ENCODE peak calls at places on chromosomes 7 and 10, in seven cellular contexts. One of them, this sample, is unnamed.

GRCh38 chr10:132479603-132480221 is 57.9 kb upstream of the INPP5A start:
- DNase-seq in DMS153: no peak
- DNase-seq in NCI-H69: no peak
- DNase-seq in stimulated activated CD8-positive, alpha-beta memory T cell treated with anti-CD3 and anti-CD28 coated beads, Interleukin-2, amount 100 ng/mL, for 48 hours: no peak
- DNase-seq in dermis blood vessel endothelial cell: no peak
- DNase-seq in heart right ventricle: no peak
- DNase-seq in MCF 10A: no peak
- DNase-seq in this sample: no peak

GRCh38 chr7:43785425-43785824 is 26.9 kb downstream of the BLVRA start:
- DNase-seq in DMS153: no peak
- DNase-seq in MCF 10A: peak; percentile 78
- DNase-seq in dermis blood vessel endothelial cell: peak; percentile 13
- DNase-seq in NCI-H69: no peak
- DNase-seq in stimulated activated CD8-positive, alpha-beta memory T cell treated with anti-CD3 and anti-CD28 coated beads, Interleukin-2, amount 100 ng/mL, for 48 hours: no peak
- DNase-seq in heart right ventricle: no peak
- DNase-seq in this sample: peak; percentile 87

GRCh38 chr7:136302049-136302448 is 324.9 kb upstream of the MTPN start:
- DNase-seq in dermis blood vessel endothelial cell: no peak
- DNase-seq in MCF 10A: no peak
- DNase-seq in NCI-H69: no peak
- DNase-seq in DMS153: no peak
- DNase-seq in stimulated activated CD8-positive, alpha-beta memory T cell treated with anti-CD3 and anti-CD28 coated beads, Interleukin-2, amount 100 ng/mL, for 48 hours: no peak
- DNase-seq in heart right ventricle: no peak
- DNase-seq in this sample: no peak

GRCh38 chr10:4691776-4692175 is 134.2 kb upstream of the AKR1E2 start:
- DNase-seq in heart right ventricle: no peak
- DNase-seq in NCI-H69: no peak
- DNase-seq in DMS153: no peak
- DNase-seq in stimulated activated CD8-positive, alpha-beta memory T cell treated with anti-CD3 and anti-CD28 coated beads, Interleukin-2, amount 100 ng/mL, for 48 hours: no peak
- DNase-seq in MCF 10A: peak; percentile 32
- DNase-seq in dermis blood vessel endothelial cell: no peak
- DNase-seq in this sample: peak; percentile 61

GRCh38 chr7:29375641-29376562 is 181.3 kb downstream of the CHN2 start:
- DNase-seq in NCI-H69: peak; percentile 82
- DNase-seq in stimulated activated CD8-positive, alpha-beta memory T cell treated with anti-CD3 and anti-CD28 coated beads, Interleukin-2, amount 100 ng/mL, for 48 hours: no peak
- DNase-seq in DMS153: peak; percentile 92
- DNase-seq in dermis blood vessel endothelial cell: no peak
- DNase-seq in heart right ventricle: no peak
- DNase-seq in MCF 10A: peak; percentile 32
- DNase-seq in this sample: no peak

GRCh38 chr7:149790146-149790548 is 16.8 kb upstream of the ZNF467 start:
- DNase-seq in NCI-H69: peak; percentile 76
- DNase-seq in dermis blood vessel endothelial cell: peak; percentile 58
- DNase-seq in stimulated activated CD8-positive, alpha-beta memory T cell treated with anti-CD3 and anti-CD28 coated beads, Interleukin-2, amount 100 ng/mL, for 48 hours: peak; percentile 40
- DNase-seq in DMS153: no peak
- DNase-seq in heart right ventricle: peak; percentile 61
- DNase-seq in MCF 10A: no peak
- DNase-seq in this sample: peak; percentile 46

GRCh38 chr7:95843286-95843685 is 70.9 kb downstream of the DYNC1I1 start:
- DNase-seq in MCF 10A: peak; percentile 17
- DNase-seq in stimulated activated CD8-positive, alpha-beta memory T cell treated with anti-CD3 and anti-CD28 coated beads, Interleukin-2, amount 100 ng/mL, for 48 hours: no peak
- DNase-seq in heart right ventricle: no peak
- DNase-seq in dermis blood vessel endothelial cell: peak; percentile 4
- DNase-seq in NCI-H69: peak; percentile 7
- DNase-seq in DMS153: no peak
- DNase-seq in this sample: peak; percentile 7

GRCh38 chr7:16874061-16874460 is 7.7 kb downstream of the AGR3 start:
- DNase-seq in NCI-H69: no peak
- DNase-seq in stimulated activated CD8-positive, alpha-beta memory T cell treated with anti-CD3 and anti-CD28 coated beads, Interleukin-2, amount 100 ng/mL, for 48 hours: no peak
- DNase-seq in DMS153: no peak
- DNase-seq in MCF 10A: no peak
- DNase-seq in dermis blood vessel endothelial cell: no peak
- DNase-seq in heart right ventricle: no peak
- DNase-seq in this sample: peak; percentile 52

GRCh38 chr10:65419629-65420028 is 1506.2 kb upstream of the LRRTM3 start:
- DNase-seq in dermis blood vessel endothelial cell: peak; percentile 0
- DNase-seq in NCI-H69: no peak
- DNase-seq in stimulated activated CD8-positive, alpha-beta memory T cell treated with anti-CD3 and anti-CD28 coated beads, Interleukin-2, amount 100 ng/mL, for 48 hours: no peak
- DNase-seq in heart right ventricle: no peak
- DNase-seq in DMS153: no peak
- DNase-seq in MCF 10A: no peak
- DNase-seq in this sample: no peak

GRCh38 chr7:22589641-22590141 is 89.7 kb upstream of the STEAP1B start:
- DNase-seq in NCI-H69: no peak
- DNase-seq in MCF 10A: peak; percentile 79
- DNase-seq in dermis blood vessel endothelial cell: peak; percentile 88
- DNase-seq in stimulated activated CD8-positive, alpha-beta memory T cell treated with anti-CD3 and anti-CD28 coated beads, Interleukin-2, amount 100 ng/mL, for 48 hours: no peak
- DNase-seq in DMS153: no peak
- DNase-seq in heart right ventricle: peak; percentile 68
- DNase-seq in this sample: peak; percentile 72

GRCh38 chr10:103645141-103646054 is 151.9 kb downstream of the NEURL1 start:
- DNase-seq in stimulated activated CD8-positive, alpha-beta memory T cell treated with anti-CD3 and anti-CD28 coated beads, Interleukin-2, amount 100 ng/mL, for 48 hours: no peak
- DNase-seq in dermis blood vessel endothelial cell: peak; percentile 70
- DNase-seq in heart right ventricle: peak; percentile 49
- DNase-seq in NCI-H69: no peak
- DNase-seq in MCF 10A: peak; percentile 81
- DNase-seq in DMS153: no peak
- DNase-seq in this sample: peak; percentile 90

GRCh38 chr7:41319601-41320000 is 383.3 kb downstream of the INHBA start:
- DNase-seq in dermis blood vessel endothelial cell: no peak
- DNase-seq in heart right ventricle: no peak
- DNase-seq in MCF 10A: no peak
- DNase-seq in NCI-H69: no peak
- DNase-seq in stimulated activated CD8-positive, alpha-beta memory T cell treated with anti-CD3 and anti-CD28 coated beads, Interleukin-2, amount 100 ng/mL, for 48 hours: no peak
- DNase-seq in DMS153: no peak
- DNase-seq in this sample: peak; percentile 52

GRCh38 chr7:129258649-129259389 is 34.0 kb downstream of the AHCYL2 start:
- DNase-seq in heart right ventricle: no peak
- DNase-seq in NCI-H69: no peak
- DNase-seq in MCF 10A: no peak
- DNase-seq in stimulated activated CD8-positive, alpha-beta memory T cell treated with anti-CD3 and anti-CD28 coated beads, Interleukin-2, amount 100 ng/mL, for 48 hours: no peak
- DNase-seq in dermis blood vessel endothelial cell: peak; percentile 47
- DNase-seq in DMS153: peak; percentile 5
- DNase-seq in this sample: no peak

GRCh38 chr7:23530355-23530754 is 1.4 kb downstream of the TRA2A start:
- DNase-seq in dermis blood vessel endothelial cell: peak; percentile 73
- DNase-seq in MCF 10A: peak; percentile 56
- DNase-seq in heart right ventricle: no peak
- DNase-seq in NCI-H69: peak; percentile 59
- DNase-seq in DMS153: peak; percentile 57
- DNase-seq in stimulated activated CD8-positive, alpha-beta memory T cell treated with anti-CD3 and anti-CD28 coated beads, Interleukin-2, amount 100 ng/mL, for 48 hours: no peak
- DNase-seq in this sample: peak; percentile 64

GRCh38 chr7:36312064-36312914 is 77.4 kb upstream of the ANLN start:
- DNase-seq in NCI-H69: peak; percentile 62
- DNase-seq in heart right ventricle: no peak
- DNase-seq in MCF 10A: peak; percentile 74
- DNase-seq in DMS153: no peak
- DNase-seq in stimulated activated CD8-positive, alpha-beta memory T cell treated with anti-CD3 and anti-CD28 coated beads, Interleukin-2, amount 100 ng/mL, for 48 hours: no peak
- DNase-seq in dermis blood vessel endothelial cell: no peak
- DNase-seq in this sample: no peak

GRCh38 chr7:23431596-23432284 is 38.6 kb downstream of the IGF2BP3 start:
- DNase-seq in stimulated activated CD8-positive, alpha-beta memory T cell treated with anti-CD3 and anti-CD28 coated beads, Interleukin-2, amount 100 ng/mL, for 48 hours: no peak
- DNase-seq in NCI-H69: no peak
- DNase-seq in dermis blood vessel endothelial cell: no peak
- DNase-seq in heart right ventricle: no peak
- DNase-seq in DMS153: no peak
- DNase-seq in MCF 10A: no peak
- DNase-seq in this sample: no peak

GRCh38 chr10:13806419-13806818 is 219.7 kb downstream of the PRPF18 start:
- DNase-seq in dermis blood vessel endothelial cell: no peak
- DNase-seq in stimulated activated CD8-positive, alpha-beta memory T cell treated with anti-CD3 and anti-CD28 coated beads, Interleukin-2, amount 100 ng/mL, for 48 hours: no peak
- DNase-seq in MCF 10A: no peak
- DNase-seq in NCI-H69: no peak
- DNase-seq in DMS153: no peak
- DNase-seq in heart right ventricle: no peak
- DNase-seq in this sample: no peak

GRCh38 chr10:84179059-84179710 is 5.6 kb downstream of the GPR15LG start:
- DNase-seq in stimulated activated CD8-positive, alpha-beta memory T cell treated with anti-CD3 and anti-CD28 coated beads, Interleukin-2, amount 100 ng/mL, for 48 hours: no peak
- DNase-seq in dermis blood vessel endothelial cell: no peak
- DNase-seq in NCI-H69: peak; percentile 84
- DNase-seq in DMS153: peak; percentile 85
- DNase-seq in MCF 10A: peak; percentile 97
- DNase-seq in heart right ventricle: no peak
- DNase-seq in this sample: peak; percentile 39

GRCh38 chr7:66627876-66628360 is 763 bp upstream of the KCTD7 start:
- DNase-seq in DMS153: no peak
- DNase-seq in heart right ventricle: no peak
- DNase-seq in MCF 10A: no peak
- DNase-seq in stimulated activated CD8-positive, alpha-beta memory T cell treated with anti-CD3 and anti-CD28 coated beads, Interleukin-2, amount 100 ng/mL, for 48 hours: no peak
- DNase-seq in NCI-H69: no peak
- DNase-seq in dermis blood vessel endothelial cell: no peak
- DNase-seq in this sample: no peak

GRCh38 chr7:16465469-16466086 is at the start of gene SOSTDC1:
- DNase-seq in DMS153: peak; percentile 15
- DNase-seq in dermis blood vessel endothelial cell: peak; percentile 3
- DNase-seq in NCI-H69: no peak
- DNase-seq in heart right ventricle: no peak
- DNase-seq in MCF 10A: no peak
- DNase-seq in stimulated activated CD8-positive, alpha-beta memory T cell treated with anti-CD3 and anti-CD28 coated beads, Interleukin-2, amount 100 ng/mL, for 48 hours: no peak
- DNase-seq in this sample: peak; percentile 38

GRCh38 chr7:107032050-107032449 is 12.5 kb upstream of the PRKAR2B start:
- DNase-seq in heart right ventricle: no peak
- DNase-seq in dermis blood vessel endothelial cell: no peak
- DNase-seq in MCF 10A: no peak
- DNase-seq in stimulated activated CD8-positive, alpha-beta memory T cell treated with anti-CD3 and anti-CD28 coated beads, Interleukin-2, amount 100 ng/mL, for 48 hours: no peak
- DNase-seq in DMS153: no peak
- DNase-seq in NCI-H69: no peak
- DNase-seq in this sample: no peak

This sample was measured in adipocyte.